ENCODE peak calls at places on chromosome 6, in nine cellular contexts. A is dorsolateral prefrontal cortex; X is breast epithelium; T is mucosa of descending colon; R is iris pigment epithelial cell; U is GDM1; B is NCI-H2171 treated with DMSO at 0.1 percent for 48 hours; J is GM18507; Y is activated naive CD4-positive, alpha-beta T cell treated with anti-CD3 and anti-CD28 coated beads for 36 hours. E is an unnamed sample.

GRCh38 chr6:12882761-12883290 is 166.3 kb downstream of the PHACTR1 start:
- DNase-seq in A (no peak), X (no peak), T (no peak), R (no peak), U (no peak), B (no peak), J (no peak), Y (no peak), E (no peak)

GRCh38 chr6:152508477-152508876 is 128.7 kb downstream of the SYNE1 start:
- DNase-seq in A (no peak), X (no peak), T (no peak), R (no peak), U (no peak), B (no peak), J (no peak), Y (no peak), E (no peak)

GRCh38 chr6:7631466-7631865 is 41.5 kb downstream of the SNRNP48 start:
- DNase-seq in A (no peak), X (no peak), T (no peak), R (no peak), U (no peak), B (no peak), J (no peak), Y (no peak), E (no peak)

GRCh38 chr6:54850061-54850460 is 3.5 kb downstream of the FAM83B start:
- DNase-seq in A (no peak), X (no peak), T (no peak), R (no peak), U (no peak), B (no peak), J (no peak), Y (no peak), E (no peak)

GRCh38 chr6:11654876-11655275 is 117.3 kb downstream of the TMEM170B start:
- DNase-seq in A (no peak), X (no peak), T (no peak), R (peak), U (no peak), B (no peak), J (no peak), Y (no peak), E (no peak)

GRCh38 chr6:125682939-125683338 is 66.5 kb upstream of the HEY2 start:
- DNase-seq in A (no peak), X (no peak), T (no peak), R (no peak), U (no peak), B (no peak), J (no peak), Y (no peak), E (no peak)

GRCh38 chr6:157023958-157024357 is 246.8 kb downstream of the ARID1B start:
- DNase-seq in A (no peak), X (no peak), T (no peak), R (peak), U (no peak), B (no peak), J (no peak), Y (no peak), E (no peak)

GRCh38 chr6:169618526-169619490 is 83.0 kb downstream of the WDR27 start:
- DNase-seq in A (no peak), X (no peak), T (no peak), R (peak), U (no peak), B (peak), J (no peak), Y (no peak), E (no peak)

GRCh38 chr6:151075527-151075926 is 164.2 kb upstream of the AKAP12 start:
- DNase-seq in A (no peak), X (no peak), T (no peak), R (peak), U (no peak), B (no peak), J (no peak), Y (no peak), E (no peak)

GRCh38 chr6:107820571-107821261 is 3.4 kb downstream of the SCML4 start:
- DNase-seq in A (no peak), X (no peak), T (peak), R (no peak), U (no peak), B (peak), J (no peak), Y (peak), E (no peak)

GRCh38 chr6:39389372-39389767 is 66.9 kb upstream of the KCNK16 start:
- DNase-seq in A (no peak), X (no peak), T (no peak), R (no peak), U (no peak), B (no peak), J (no peak), Y (no peak), E (no peak)

GRCh38 chr6:151387581-151387980 is 3.8 kb downstream of the ZBTB2 start:
- DNase-seq in A (no peak), X (no peak), T (no peak), R (peak), U (no peak), B (no peak), J (no peak), Y (no peak), E (no peak)

GRCh38 chr6:170113141-170113540 is 177.7 kb downstream of the DLL1 start:
- DNase-seq in A (peak), X (no peak), T (no peak), R (no peak), U (no peak), B (no peak), J (no peak), Y (no peak), E (no peak)

GRCh38 chr6:44268095-44268628 is 2.1 kb upstream of the TMEM151B start:
- DNase-seq in A (peak), X (peak), T (no peak), R (peak), U (peak), B (peak), J (peak), Y (peak), E (no peak)

GRCh38 chr6:51203504-51203903 is 384.8 kb downstream of the TFAP2B start:
- DNase-seq in A (no peak), X (no peak), T (no peak), R (no peak), U (no peak), B (no peak), J (no peak), Y (no peak), E (no peak)

GRCh38 chr6:47083586-47084047 is 41.5 kb upstream of the ADGRF1 start:
- DNase-seq in A (peak), X (peak), T (peak), R (peak), U (no peak), B (peak), J (no peak), Y (no peak), E (no peak)

GRCh38 chr6:55281215-55281614 is 46.1 kb upstream of the GFRAL start:
- DNase-seq in A (no peak), X (no peak), T (no peak), R (no peak), U (no peak), B (no peak), J (no peak), Y (no peak), E (no peak)

GRCh38 chr6:81766482-81767069 is 14.1 kb upstream of the TENT5A start:
- DNase-seq in A (no peak), X (no peak), T (no peak), R (peak), U (peak), B (no peak), J (no peak), Y (no peak), E (no peak)

GRCh38 chr6:151680846-151681425 is 126.5 kb upstream of the ESR1 start:
- DNase-seq in A (no peak), X (no peak), T (no peak), R (no peak), U (no peak), B (no peak), J (no peak), Y (no peak), E (no peak)

GRCh38 chr6:113350521-113350920 is 506.6 kb upstream of the MARCKS start:
- DNase-seq in A (no peak), X (no peak), T (no peak), R (peak), U (no peak), B (no peak), J (no peak), Y (no peak), E (no peak)

GRCh38 chr6:124683507-124683906 is 278.7 kb upstream of the RNF217 start:
- DNase-seq in A (no peak), X (no peak), T (no peak), R (no peak), U (no peak), B (no peak), J (no peak), Y (no peak), E (no peak)

GRCh38 chr6:121865811-121866210 is 430.4 kb downstream of the GJA1 start:
- DNase-seq in A (no peak), X (no peak), T (no peak), R (no peak), U (no peak), B (no peak), J (no peak), Y (no peak), E (no peak)

GRCh38 chr6:167091149-167092107 is 31.5 kb upstream of the CCR6 start:
- DNase-seq in A (no peak), X (no peak), T (no peak), R (no peak), U (peak), B (no peak), J (no peak), Y (no peak), E (no peak)

GRCh38 chr6:22049002-22049401 is 247.8 kb downstream of the PRL start:
- DNase-seq in A (no peak), X (no peak), T (no peak), R (peak), U (no peak), B (no peak), J (no peak), Y (no peak), E (no peak)

GRCh38 chr6:7426447-7427169 is 37.0 kb downstream of the RIOK1 start:
- DNase-seq in A (no peak), X (no peak), T (no peak), R (no peak), U (no peak), B (no peak), J (no peak), Y (peak), E (no peak)

GRCh38 chr6:139027620-139028182 is 844 bp upstream of the ABRACL start:
- DNase-seq in A (no peak), X (no peak), T (no peak), R (peak), U (no peak), B (peak), J (no peak), Y (peak), E (no peak)

GRCh38 chr6:42819803-42820508 is 38.1 kb downstream of the BICRAL start:
- DNase-seq in A (no peak), X (no peak), T (no peak), R (no peak), U (no peak), B (no peak), J (no peak), Y (peak), E (no peak)

GRCh38 chr6:169722362-169723199 is 1.7 kb downstream of the PHF10 start:
- DNase-seq in A (no peak), X (peak), T (peak), R (peak), U (peak), B (peak), J (no peak), Y (peak), E (no peak)

GRCh38 chr6:161804804-161805203 is 530.9 kb upstream of the AGPAT4 start:
- DNase-seq in A (no peak), X (no peak), T (no peak), R (peak), U (no peak), B (no peak), J (no peak), Y (no peak), E (no peak)